ENCODE peak calls at places on chromosomes 3 and 15, in eight cellular contexts. One of them, this sample, is unnamed.

GRCh38 chr15:38398134-38398533 is 55.8 kb upstream of the FAM98B start:
- ATAC-seq in Panc1: peak
- ATAC-seq in HepG2: no peak
- ATAC-seq in GM12878: no peak
- ATAC-seq in GM23338: no peak
- ATAC-seq in HCT116: peak
- ATAC-seq in upper lobe of left lung: peak
- ATAC-seq in K562: no peak
- ATAC-seq in this sample: peak

GRCh38 chr15:31480356-31481058 is 153.9 kb downstream of the KLF13 start:
- ATAC-seq in Panc1: no peak
- ATAC-seq in HepG2: no peak
- ATAC-seq in GM12878: no peak
- ATAC-seq in GM23338: no peak
- ATAC-seq in HCT116: no peak
- ATAC-seq in upper lobe of left lung: no peak
- ATAC-seq in K562: no peak
- ATAC-seq in this sample: no peak

GRCh38 chr3:100306695-100307094 is 27.9 kb upstream of the NIT2 start:
- ATAC-seq in Panc1: no peak
- ATAC-seq in HepG2: no peak
- ATAC-seq in GM12878: no peak
- ATAC-seq in GM23338: no peak
- ATAC-seq in HCT116: no peak
- ATAC-seq in upper lobe of left lung: no peak
- ATAC-seq in K562: no peak
- ATAC-seq in this sample: no peak

GRCh38 chr3:168141405-168141993 is 45.8 kb upstream of the GOLIM4 start:
- ATAC-seq in Panc1: no peak
- ATAC-seq in HepG2: no peak
- ATAC-seq in GM12878: peak
- ATAC-seq in GM23338: no peak
- ATAC-seq in HCT116: no peak
- ATAC-seq in upper lobe of left lung: no peak
- ATAC-seq in K562: peak
- ATAC-seq in this sample: no peak

GRCh38 chr15:45522179-45522930 is at the start of gene SLC30A4:
- ATAC-seq in Panc1: peak
- ATAC-seq in HepG2: peak
- ATAC-seq in GM12878: peak
- ATAC-seq in GM23338: peak
- ATAC-seq in HCT116: peak
- ATAC-seq in upper lobe of left lung: peak
- ATAC-seq in K562: peak
- ATAC-seq in this sample: peak

GRCh38 chr3:66298591-66298990 is 77.8 kb downstream of the SLC25A26 start:
- ATAC-seq in Panc1: no peak
- ATAC-seq in HepG2: no peak
- ATAC-seq in GM12878: no peak
- ATAC-seq in GM23338: no peak
- ATAC-seq in HCT116: no peak
- ATAC-seq in upper lobe of left lung: no peak
- ATAC-seq in K562: no peak
- ATAC-seq in this sample: no peak

GRCh38 chr15:78004919-78005634 is 72.4 kb downstream of the TBC1D2B start:
- ATAC-seq in Panc1: no peak
- ATAC-seq in HepG2: no peak
- ATAC-seq in GM12878: no peak
- ATAC-seq in GM23338: no peak
- ATAC-seq in HCT116: no peak
- ATAC-seq in upper lobe of left lung: peak
- ATAC-seq in K562: peak
- ATAC-seq in this sample: peak

GRCh38 chr3:74602471-74602870 is 12.0 kb downstream of the CNTN3 start:
- ATAC-seq in Panc1: no peak
- ATAC-seq in HepG2: no peak
- ATAC-seq in GM12878: no peak
- ATAC-seq in GM23338: no peak
- ATAC-seq in HCT116: no peak
- ATAC-seq in upper lobe of left lung: no peak
- ATAC-seq in K562: no peak
- ATAC-seq in this sample: no peak

GRCh38 chr3:30145281-30145680 is 461.1 kb upstream of the TGFBR2 start:
- ATAC-seq in Panc1: no peak
- ATAC-seq in HepG2: no peak
- ATAC-seq in GM12878: no peak
- ATAC-seq in GM23338: no peak
- ATAC-seq in HCT116: no peak
- ATAC-seq in upper lobe of left lung: no peak
- ATAC-seq in K562: no peak
- ATAC-seq in this sample: no peak

GRCh38 chr3:179105881-179106280 is 34.3 kb upstream of the ZMAT3 start:
- ATAC-seq in Panc1: no peak
- ATAC-seq in HepG2: no peak
- ATAC-seq in GM12878: peak
- ATAC-seq in GM23338: no peak
- ATAC-seq in HCT116: no peak
- ATAC-seq in upper lobe of left lung: no peak
- ATAC-seq in K562: no peak
- ATAC-seq in this sample: no peak

GRCh38 chr15:63246691-63247464 is 30.5 kb upstream of the APH1B start:
- ATAC-seq in Panc1: no peak
- ATAC-seq in HepG2: no peak
- ATAC-seq in GM12878: no peak
- ATAC-seq in GM23338: no peak
- ATAC-seq in HCT116: no peak
- ATAC-seq in upper lobe of left lung: peak
- ATAC-seq in K562: no peak
- ATAC-seq in this sample: peak

GRCh38 chr3:135905058-135905724 is 60.3 kb upstream of the PPP2R3A start:
- ATAC-seq in Panc1: peak
- ATAC-seq in HepG2: no peak
- ATAC-seq in GM12878: no peak
- ATAC-seq in GM23338: peak
- ATAC-seq in HCT116: no peak
- ATAC-seq in upper lobe of left lung: no peak
- ATAC-seq in K562: no peak
- ATAC-seq in this sample: no peak

GRCh38 chr3:57982561-57983243 is 25.5 kb upstream of the FLNB start:
- ATAC-seq in Panc1: no peak
- ATAC-seq in HepG2: no peak
- ATAC-seq in GM12878: no peak
- ATAC-seq in GM23338: no peak
- ATAC-seq in HCT116: no peak
- ATAC-seq in upper lobe of left lung: peak
- ATAC-seq in K562: no peak
- ATAC-seq in this sample: no peak

GRCh38 chr3:190012314-190012782 is 108.3 kb downstream of the P3H2 start:
- ATAC-seq in Panc1: peak
- ATAC-seq in HepG2: peak
- ATAC-seq in GM12878: no peak
- ATAC-seq in GM23338: peak
- ATAC-seq in HCT116: peak
- ATAC-seq in upper lobe of left lung: no peak
- ATAC-seq in K562: no peak
- ATAC-seq in this sample: no peak
- TF ChIP-seq CTCF in Panc1: no peak
- TF ChIP-seq CTCF in HepG2: no peak
- TF ChIP-seq CTCF in GM12878: no peak
- TF ChIP-seq CTCF in GM23338: no peak
- TF ChIP-seq CTCF in HCT116: no peak
- TF ChIP-seq CTCF in upper lobe of left lung: no peak
- TF ChIP-seq CTCF in K562: no peak
- TF ChIP-seq CTCF in this sample: no peak

GRCh38 chr15:92069308-92070244 is 216.1 kb downstream of the SLCO3A1 start:
- ATAC-seq in Panc1: peak
- ATAC-seq in HepG2: no peak
- ATAC-seq in GM12878: peak
- ATAC-seq in GM23338: no peak
- ATAC-seq in HCT116: peak
- ATAC-seq in upper lobe of left lung: peak
- ATAC-seq in K562: no peak
- ATAC-seq in this sample: peak
- H3K4me3 ChIP-seq in Panc1: no peak
- H3K4me3 ChIP-seq in HepG2: no peak
- H3K4me3 ChIP-seq in GM12878: no peak
- H3K4me3 ChIP-seq in GM23338: no peak
- H3K4me3 ChIP-seq in HCT116: peak
- H3K4me3 ChIP-seq in upper lobe of left lung: peak
- H3K4me3 ChIP-seq in K562: no peak
- H3K4me3 ChIP-seq in this sample: peak

GRCh38 chr15:73926191-73927002 is at the start of gene LOXL1:
- ATAC-seq in Panc1: peak
- ATAC-seq in HepG2: peak
- ATAC-seq in GM12878: no peak
- ATAC-seq in GM23338: peak
- ATAC-seq in HCT116: peak
- ATAC-seq in upper lobe of left lung: peak
- ATAC-seq in K562: peak
- ATAC-seq in this sample: peak
- TF ChIP-seq POLR2AphosphoS5 in Panc1: peak
- TF ChIP-seq POLR2AphosphoS5 in HepG2: no peak
- TF ChIP-seq POLR2AphosphoS5 in GM12878: no peak
- TF ChIP-seq POLR2AphosphoS5 in GM23338: peak
- TF ChIP-seq POLR2AphosphoS5 in HCT116: peak
- TF ChIP-seq POLR2AphosphoS5 in upper lobe of left lung: peak
- TF ChIP-seq POLR2AphosphoS5 in K562: no peak
- TF ChIP-seq POLR2AphosphoS5 in this sample: peak

GRCh38 chr3:63652066-63652725 is at the start of gene SNTN:
- ATAC-seq in Panc1: no peak
- ATAC-seq in HepG2: no peak
- ATAC-seq in GM12878: no peak
- ATAC-seq in GM23338: no peak
- ATAC-seq in HCT116: no peak
- ATAC-seq in upper lobe of left lung: no peak
- ATAC-seq in K562: no peak
- ATAC-seq in this sample: no peak
- TF ChIP-seq CTCF in Panc1: no peak
- TF ChIP-seq CTCF in HepG2: no peak
- TF ChIP-seq CTCF in GM12878: no peak
- TF ChIP-seq CTCF in GM23338: no peak
- TF ChIP-seq CTCF in HCT116: no peak
- TF ChIP-seq CTCF in upper lobe of left lung: no peak
- TF ChIP-seq CTCF in K562: no peak
- TF ChIP-seq CTCF in this sample: no peak

This sample was measured in gastroesophageal sphincter.